ENCODE peak calls at places on chromosome 1, in eight cellular contexts. One of them, this sample, is unnamed.

GRCh38 chr1:79929356-79929755 is 922.8 kb upstream of the ADGRL4 start:
- DNase-seq in NCI-H524 treated with DMSO at 0.1 percent for 48 hours: no peak
- DNase-seq in heart left ventricle: no peak
- DNase-seq in DMS 273 treated with DMSO at 0.1 percent for 48 hours: no peak
- DNase-seq in stimulated activated effector memory CD8-positive, alpha-beta T cell treated with anti-CD3 and anti-CD28 coated beads, Interleukin-12 subunit alpha, Interleukin-12 subunit beta, amount 100 ng/mL, for 72 hours: no peak
- DNase-seq in amniotic epithelial cell: peak
- DNase-seq in activated CD4-positive, alpha-beta T cell treated with anti-CD3 and anti-CD28 coated beads, Interleukin-2, amount 10 ng/mL, durations not matched to agents 7 days and 5 days: no peak
- DNase-seq in cardiac fibroblast: peak
- DNase-seq in this sample: no peak

GRCh38 chr1:15953294-15953771 is 22.6 kb downstream of the ZBTB17 start:
- DNase-seq in NCI-H524 treated with DMSO at 0.1 percent for 48 hours: no peak
- DNase-seq in heart left ventricle: peak
- DNase-seq in DMS 273 treated with DMSO at 0.1 percent for 48 hours: no peak
- DNase-seq in stimulated activated effector memory CD8-positive, alpha-beta T cell treated with anti-CD3 and anti-CD28 coated beads, Interleukin-12 subunit alpha, Interleukin-12 subunit beta, amount 100 ng/mL, for 72 hours: no peak
- DNase-seq in amniotic epithelial cell: peak
- DNase-seq in activated CD4-positive, alpha-beta T cell treated with anti-CD3 and anti-CD28 coated beads, Interleukin-2, amount 10 ng/mL, durations not matched to agents 7 days and 5 days: no peak
- DNase-seq in cardiac fibroblast: peak
- DNase-seq in this sample: no peak

GRCh38 chr1:14367444-14367843 is 231.0 kb upstream of the KAZN start:
- DNase-seq in NCI-H524 treated with DMSO at 0.1 percent for 48 hours: no peak
- DNase-seq in heart left ventricle: no peak
- DNase-seq in DMS 273 treated with DMSO at 0.1 percent for 48 hours: no peak
- DNase-seq in stimulated activated effector memory CD8-positive, alpha-beta T cell treated with anti-CD3 and anti-CD28 coated beads, Interleukin-12 subunit alpha, Interleukin-12 subunit beta, amount 100 ng/mL, for 72 hours: no peak
- DNase-seq in amniotic epithelial cell: no peak
- DNase-seq in activated CD4-positive, alpha-beta T cell treated with anti-CD3 and anti-CD28 coated beads, Interleukin-2, amount 10 ng/mL, durations not matched to agents 7 days and 5 days: no peak
- DNase-seq in cardiac fibroblast: no peak
- DNase-seq in this sample: no peak

GRCh38 chr1:75220072-75220471 is 85.9 kb downstream of the LHX8 start:
- DNase-seq in NCI-H524 treated with DMSO at 0.1 percent for 48 hours: no peak
- DNase-seq in heart left ventricle: no peak
- DNase-seq in DMS 273 treated with DMSO at 0.1 percent for 48 hours: no peak
- DNase-seq in stimulated activated effector memory CD8-positive, alpha-beta T cell treated with anti-CD3 and anti-CD28 coated beads, Interleukin-12 subunit alpha, Interleukin-12 subunit beta, amount 100 ng/mL, for 72 hours: no peak
- DNase-seq in amniotic epithelial cell: no peak
- DNase-seq in activated CD4-positive, alpha-beta T cell treated with anti-CD3 and anti-CD28 coated beads, Interleukin-2, amount 10 ng/mL, durations not matched to agents 7 days and 5 days: no peak
- DNase-seq in cardiac fibroblast: no peak
- DNase-seq in this sample: no peak

GRCh38 chr1:207862241-207862787 is 48.6 kb downstream of the CD34 start:
- DNase-seq in NCI-H524 treated with DMSO at 0.1 percent for 48 hours: no peak
- DNase-seq in heart left ventricle: no peak
- DNase-seq in DMS 273 treated with DMSO at 0.1 percent for 48 hours: no peak
- DNase-seq in stimulated activated effector memory CD8-positive, alpha-beta T cell treated with anti-CD3 and anti-CD28 coated beads, Interleukin-12 subunit alpha, Interleukin-12 subunit beta, amount 100 ng/mL, for 72 hours: no peak
- DNase-seq in amniotic epithelial cell: peak
- DNase-seq in activated CD4-positive, alpha-beta T cell treated with anti-CD3 and anti-CD28 coated beads, Interleukin-2, amount 10 ng/mL, durations not matched to agents 7 days and 5 days: no peak
- DNase-seq in cardiac fibroblast: peak
- DNase-seq in this sample: peak

GRCh38 chr1:33349081-33349759 is 28.3 kb upstream of the A3GALT2 start:
- DNase-seq in NCI-H524 treated with DMSO at 0.1 percent for 48 hours: no peak
- DNase-seq in heart left ventricle: peak
- DNase-seq in DMS 273 treated with DMSO at 0.1 percent for 48 hours: no peak
- DNase-seq in stimulated activated effector memory CD8-positive, alpha-beta T cell treated with anti-CD3 and anti-CD28 coated beads, Interleukin-12 subunit alpha, Interleukin-12 subunit beta, amount 100 ng/mL, for 72 hours: peak
- DNase-seq in amniotic epithelial cell: peak
- DNase-seq in activated CD4-positive, alpha-beta T cell treated with anti-CD3 and anti-CD28 coated beads, Interleukin-2, amount 10 ng/mL, durations not matched to agents 7 days and 5 days: peak
- DNase-seq in cardiac fibroblast: no peak
- DNase-seq in this sample: peak

GRCh38 chr1:168767885-168768584 is 39.0 kb upstream of the DPT start:
- DNase-seq in NCI-H524 treated with DMSO at 0.1 percent for 48 hours: no peak
- DNase-seq in heart left ventricle: no peak
- DNase-seq in DMS 273 treated with DMSO at 0.1 percent for 48 hours: no peak
- DNase-seq in stimulated activated effector memory CD8-positive, alpha-beta T cell treated with anti-CD3 and anti-CD28 coated beads, Interleukin-12 subunit alpha, Interleukin-12 subunit beta, amount 100 ng/mL, for 72 hours: no peak
- DNase-seq in amniotic epithelial cell: no peak
- DNase-seq in activated CD4-positive, alpha-beta T cell treated with anti-CD3 and anti-CD28 coated beads, Interleukin-2, amount 10 ng/mL, durations not matched to agents 7 days and 5 days: no peak
- DNase-seq in cardiac fibroblast: peak
- DNase-seq in this sample: peak

GRCh38 chr1:113140588-113141446 is 67.8 kb downstream of the LRIG2 start:
- DNase-seq in NCI-H524 treated with DMSO at 0.1 percent for 48 hours: peak
- DNase-seq in heart left ventricle: no peak
- DNase-seq in DMS 273 treated with DMSO at 0.1 percent for 48 hours: peak
- DNase-seq in stimulated activated effector memory CD8-positive, alpha-beta T cell treated with anti-CD3 and anti-CD28 coated beads, Interleukin-12 subunit alpha, Interleukin-12 subunit beta, amount 100 ng/mL, for 72 hours: peak
- DNase-seq in amniotic epithelial cell: peak
- DNase-seq in activated CD4-positive, alpha-beta T cell treated with anti-CD3 and anti-CD28 coated beads, Interleukin-2, amount 10 ng/mL, durations not matched to agents 7 days and 5 days: peak
- DNase-seq in cardiac fibroblast: peak
- DNase-seq in this sample: peak

GRCh38 chr1:14599173-14599754 is 779 bp downstream of the KAZN start:
- DNase-seq in NCI-H524 treated with DMSO at 0.1 percent for 48 hours: no peak
- DNase-seq in heart left ventricle: no peak
- DNase-seq in DMS 273 treated with DMSO at 0.1 percent for 48 hours: no peak
- DNase-seq in stimulated activated effector memory CD8-positive, alpha-beta T cell treated with anti-CD3 and anti-CD28 coated beads, Interleukin-12 subunit alpha, Interleukin-12 subunit beta, amount 100 ng/mL, for 72 hours: no peak
- DNase-seq in amniotic epithelial cell: no peak
- DNase-seq in activated CD4-positive, alpha-beta T cell treated with anti-CD3 and anti-CD28 coated beads, Interleukin-2, amount 10 ng/mL, durations not matched to agents 7 days and 5 days: no peak
- DNase-seq in cardiac fibroblast: no peak
- DNase-seq in this sample: no peak

GRCh38 chr1:94325379-94326302 is 88.3 kb upstream of the ARHGAP29 start:
- DNase-seq in NCI-H524 treated with DMSO at 0.1 percent for 48 hours: no peak
- DNase-seq in heart left ventricle: no peak
- DNase-seq in DMS 273 treated with DMSO at 0.1 percent for 48 hours: no peak
- DNase-seq in stimulated activated effector memory CD8-positive, alpha-beta T cell treated with anti-CD3 and anti-CD28 coated beads, Interleukin-12 subunit alpha, Interleukin-12 subunit beta, amount 100 ng/mL, for 72 hours: no peak
- DNase-seq in amniotic epithelial cell: peak
- DNase-seq in activated CD4-positive, alpha-beta T cell treated with anti-CD3 and anti-CD28 coated beads, Interleukin-2, amount 10 ng/mL, durations not matched to agents 7 days and 5 days: no peak
- DNase-seq in cardiac fibroblast: peak
- DNase-seq in this sample: peak

GRCh38 chr1:1407101-1407956 is at the start of gene MRPL20:
- DNase-seq in NCI-H524 treated with DMSO at 0.1 percent for 48 hours: peak
- DNase-seq in heart left ventricle: peak
- DNase-seq in DMS 273 treated with DMSO at 0.1 percent for 48 hours: peak
- DNase-seq in stimulated activated effector memory CD8-positive, alpha-beta T cell treated with anti-CD3 and anti-CD28 coated beads, Interleukin-12 subunit alpha, Interleukin-12 subunit beta, amount 100 ng/mL, for 72 hours: peak
- DNase-seq in amniotic epithelial cell: peak
- DNase-seq in activated CD4-positive, alpha-beta T cell treated with anti-CD3 and anti-CD28 coated beads, Interleukin-2, amount 10 ng/mL, durations not matched to agents 7 days and 5 days: peak
- DNase-seq in cardiac fibroblast: peak
- DNase-seq in this sample: peak

GRCh38 chr1:39639333-39640130 is at the start of gene HEYL:
- DNase-seq in NCI-H524 treated with DMSO at 0.1 percent for 48 hours: peak
- DNase-seq in heart left ventricle: peak
- DNase-seq in DMS 273 treated with DMSO at 0.1 percent for 48 hours: peak
- DNase-seq in stimulated activated effector memory CD8-positive, alpha-beta T cell treated with anti-CD3 and anti-CD28 coated beads, Interleukin-12 subunit alpha, Interleukin-12 subunit beta, amount 100 ng/mL, for 72 hours: peak
- DNase-seq in amniotic epithelial cell: peak
- DNase-seq in activated CD4-positive, alpha-beta T cell treated with anti-CD3 and anti-CD28 coated beads, Interleukin-2, amount 10 ng/mL, durations not matched to agents 7 days and 5 days: peak
- DNase-seq in cardiac fibroblast: peak
- DNase-seq in this sample: peak

This sample was measured in fibroblast of villous mesenchyme.